ENCODE peak calls at places on chromosomes 7 and 10, in ten cellular contexts. G is B cell, D is sigmoid colon, E is endodermal cell, T is activated gamma-delta T cell treated with Interleukin-2 at 50 U/mL for 16 hours, W is H7, J is pancreas, O is SJSA1, C is uterus, N is NCI-H187. S is an unnamed sample.

GRCh38 chr10:133359972-133360610 is 2.3 kb upstream of the FUOM start:
- DNase-seq in O (peak; percentile 41), D (no peak), E (no peak), G (no peak), T (no peak), W (no peak), C (no peak), J (peak; percentile 42), N (no peak), S (no peak)

GRCh38 chr7:95545007-95545615 is 51.2 kb downstream of the PDK4 start:
- DNase-seq in W (peak; percentile 43), N (no peak), T (no peak), E (peak; percentile 61), O (no peak), D (peak; percentile 83), C (peak; percentile 74), G (no peak), J (peak; percentile 61), S (peak; percentile 69)

GRCh38 chr10:78300526-78300925 is 266.9 kb downstream of the RPS24 start:
- DNase-seq in O (no peak), N (no peak), D (peak; percentile 52), G (peak; percentile 19), J (no peak), T (no peak), C (peak; percentile 6), E (no peak), W (no peak), S (no peak)

GRCh38 chr10:89215511-89215910 is 8.4 kb upstream of the CH25H start:
- DNase-seq in T (no peak), C (no peak), J (no peak), G (no peak), O (no peak), W (no peak), E (no peak), D (no peak), N (no peak), S (no peak)

GRCh38 chr7:17185690-17186070 is 112.8 kb upstream of the AHR start:
- DNase-seq in W (no peak), T (no peak), J (no peak), C (no peak), N (no peak), O (no peak), G (no peak), E (no peak), D (no peak), S (no peak)

GRCh38 chr10:35487336-35488034 is 117.7 kb upstream of the GJD4 start:
- DNase-seq in T (no peak), N (no peak), J (no peak), D (no peak), O (no peak), W (no peak), G (no peak), E (no peak), C (no peak), S (no peak)

GRCh38 chr7:93856319-93856718 is 34.2 kb downstream of the TFPI2 start:
- DNase-seq in J (no peak), E (no peak), D (no peak), O (no peak), G (no peak), C (no peak), W (no peak), N (no peak), T (no peak), S (no peak)

GRCh38 chr10:103612462-103613365 is 119.2 kb downstream of the NEURL1 start:
- DNase-seq in N (no peak), T (no peak), D (no peak), E (no peak), J (no peak), O (no peak), G (no peak), W (no peak), C (no peak), S (peak; percentile 14)